ENCODE peak calls at places on chromosomes 16 and 17, in four cellular contexts. V, J, E and R are unnamed samples.

GRCh38 chr17:64741924-64742670 is 80.0 kb upstream of the SMURF2 start:
- DNase-seq in V (peak), J (no peak), E (peak), R (peak)

GRCh38 chr17:6495450-6496115 is 51.3 kb downstream of the PIMREG start:
- DNase-seq in V (no peak), J (no peak), E (no peak), R (no peak)

GRCh38 chr17:18043491-18043890 is 4.3 kb downstream of the GID4 start:
- DNase-seq in V (peak), J (no peak), E (peak), R (peak)

GRCh38 chr17:29165800-29166506 is 14.2 kb downstream of the MYO18A start:
- DNase-seq in V (no peak), J (no peak), E (no peak), R (no peak)

GRCh38 chr16:80347900-80348299 is 192.9 kb upstream of the DYNLRB2 start:
- DNase-seq in V (no peak), J (no peak), E (peak), R (peak)

GRCh38 chr17:79907855-79908254 is 68.6 kb upstream of the CBX4 start:
- DNase-seq in V (no peak), J (no peak), E (peak), R (no peak)

GRCh38 chr16:600781-601180 is 10.9 kb downstream of the RAB40C start:
- DNase-seq in V (peak), J (no peak), E (peak), R (no peak)

GRCh38 chr17:65548570-65548969 is 12.9 kb downstream of the AXIN2 start:
- DNase-seq in V (no peak), J (no peak), E (no peak), R (no peak)

GRCh38 chr17:36550491-36551417 is 6.0 kb downstream of the GGNBP2 start:
- DNase-seq in V (no peak), J (no peak), E (no peak), R (no peak)

GRCh38 chr16:75073551-75074414 is 42.8 kb downstream of the LDHD start:
- DNase-seq in V (no peak), J (no peak), E (no peak), R (no peak)

GRCh38 chr16:27547134-27547533 is 2.6 kb downstream of the GTF3C1 start:
- DNase-seq in V (peak), J (no peak), E (peak), R (peak)

GRCh38 chr17:43482103-43483012 is 1.4 kb upstream of the DHX8 start:
- DNase-seq in V (no peak), J (no peak), E (no peak), R (no peak)

GRCh38 chr16:71352466-71352865 is 6.1 kb upstream of the CALB2 start:
- DNase-seq in V (no peak), J (no peak), E (no peak), R (no peak)

GRCh38 chr17:82600731-82601446 is 47.4 kb downstream of the WDR45B start:
- DNase-seq in V (no peak), J (no peak), E (no peak), R (no peak)

GRCh38 chr17:4247361-4247980 is 16.3 kb downstream of the ANKFY1 start:
- DNase-seq in V (no peak), J (no peak), E (no peak), R (no peak)

GRCh38 chr16:82481455-82481854 is 145.3 kb upstream of the CDH13 start:
- DNase-seq in V (peak), J (no peak), E (no peak), R (no peak)

GRCh38 chr17:8192070-8192815 is 2.3 kb upstream of the BORCS6 start:
- DNase-seq in V (peak), J (peak), E (peak), R (peak)

GRCh38 chr17:77373298-77374169 is 232.8 kb downstream of the SEC14L1 start:
- DNase-seq in V (no peak), J (no peak), E (no peak), R (peak)

GRCh38 chr16:25978227-25978626 is 286.5 kb downstream of the HS3ST4 start:
- DNase-seq in V (no peak), J (no peak), E (no peak), R (no peak)

GRCh38 chr16:4911831-4912422 is 25.0 kb downstream of the PPL start:
- DNase-seq in V (peak), J (no peak), E (peak), R (peak)

GRCh38 chr16:61791465-61791864 is 244.8 kb downstream of the CDH8 start:
- DNase-seq in V (peak), J (no peak), E (no peak), R (no peak)

GRCh38 chr17:29589524-29590260 is at the start of gene GIT1:
- DNase-seq in V (peak), J (no peak), E (peak), R (peak)

GRCh38 chr16:12065866-12066545 is 89.5 kb downstream of the SNX29 start:
- DNase-seq in V (no peak), J (no peak), E (no peak), R (no peak)

GRCh38 chr17:14910916-14911315 is 354.2 kb downstream of the PMP22 start:
- DNase-seq in V (no peak), J (no peak), E (no peak), R (no peak)

GRCh38 chr16:7158481-7158880 is 174.2 kb upstream of the RBFOX1 start:
- DNase-seq in V (no peak), J (no peak), E (no peak), R (no peak)

GRCh38 chr17:32502013-32502412 is 15.2 kb downstream of the CDK5R1 start:
- DNase-seq in V (no peak), J (no peak), E (no peak), R (no peak)

GRCh38 chr17:35046740-35047283 is 16.7 kb downstream of the RFFL start:
- DNase-seq in V (peak), J (no peak), E (peak), R (peak)

GRCh38 chr16:89359296-89360147 is 130.8 kb downstream of the ANKRD11 start:
- DNase-seq in V (no peak), J (no peak), E (no peak), R (peak)

GRCh38 chr17:17089796-17090641 is 47.8 kb downstream of the MPRIP start:
- DNase-seq in V (no peak), J (no peak), E (no peak), R (no peak)

GRCh38 chr16:23947838-23948237 is 112.1 kb downstream of the PRKCB start:
- DNase-seq in V (no peak), J (no peak), E (no peak), R (no peak)

GRCh38 chr17:33983824-33984574 is 271.1 kb upstream of the CCL2 start:
- DNase-seq in V (no peak), J (no peak), E (no peak), R (no peak)

GRCh38 chr16:58499615-58500328 is at the start of gene NDRG4:
- DNase-seq in V (peak), J (no peak), E (peak), R (peak)

GRCh38 chr17:37701424-37702020 is 43.3 kb downstream of the HNF1B start:
- DNase-seq in V (peak), J (no peak), E (peak), R (peak)

GRCh38 chr16:68737730-68738590 is 868 bp downstream of the CDH1 start:
- DNase-seq in V (no peak), J (no peak), E (no peak), R (no peak)
- TF ChIP-seq CTCF in V (no peak), J (no peak), E (no peak), R (no peak)

GRCh38 chr17:48605409-48605864 is 651 bp upstream of the HOXB6 start:
- DNase-seq in V (no peak), J (no peak), E (no peak), R (no peak)
- H3K4me3 ChIP-seq in V (no peak), J (peak), E (no peak), R (no peak)

GRCh38 chr16:46853713-46854443 is 22.9 kb upstream of the C16orf87 start:
- DNase-seq in V (peak), J (no peak), E (peak), R (peak)
- TF ChIP-seq CTCF in V (peak), J (peak), E (peak), R (peak)

GRCh38 chr17:45948881-45949624 is 50.0 kb upstream of the STH start:
- DNase-seq in V (peak), J (peak), E (peak), R (peak)
- H3K4me3 ChIP-seq in V (no peak), J (peak), E (no peak), R (peak)

GRCh38 chr16:85443531-85443930 is 169.6 kb upstream of the GSE1 start:
- DNase-seq in V (no peak), J (no peak), E (no peak), R (no peak)

GRCh38 chr16:85445779-85446222 is 167.3 kb upstream of the GSE1 start:
- DNase-seq in V (no peak), J (no peak), E (peak), R (peak)

GRCh38 chr16:85446846-85447656 is 166.1 kb upstream of the GSE1 start:
- DNase-seq in V (no peak), J (no peak), E (no peak), R (no peak)

GRCh38 chr16:85443116-85443515 is 170.0 kb upstream of the GSE1 start:
- DNase-seq in V (no peak), J (no peak), E (no peak), R (no peak)

GRCh38 chr16:85444879-85445778 is 168.0 kb upstream of the GSE1 start:
- DNase-seq in V (no peak), J (no peak), E (no peak), R (no peak)
- TF ChIP-seq CTCF in V (no peak), J (no peak), E (no peak), R (no peak)

GRCh38 chr17:41464173-41464572 is 3.0 kb downstream of the KRT32 start:
- DNase-seq in V (no peak), J (no peak), E (no peak), R (no peak)

GRCh38 chr17:41463746-41464145 is 3.4 kb downstream of the KRT32 start:
- DNase-seq in V (no peak), J (no peak), E (no peak), R (no peak)

GRCh38 chr17:41467546-41467945 is 360 bp upstream of the KRT32 start:
- DNase-seq in V (no peak), J (no peak), E (no peak), R (peak)

GRCh38 chr17:41464682-41465081 is 2.5 kb downstream of the KRT32 start:
- DNase-seq in V (peak), J (no peak), E (peak), R (peak)

DNA sequence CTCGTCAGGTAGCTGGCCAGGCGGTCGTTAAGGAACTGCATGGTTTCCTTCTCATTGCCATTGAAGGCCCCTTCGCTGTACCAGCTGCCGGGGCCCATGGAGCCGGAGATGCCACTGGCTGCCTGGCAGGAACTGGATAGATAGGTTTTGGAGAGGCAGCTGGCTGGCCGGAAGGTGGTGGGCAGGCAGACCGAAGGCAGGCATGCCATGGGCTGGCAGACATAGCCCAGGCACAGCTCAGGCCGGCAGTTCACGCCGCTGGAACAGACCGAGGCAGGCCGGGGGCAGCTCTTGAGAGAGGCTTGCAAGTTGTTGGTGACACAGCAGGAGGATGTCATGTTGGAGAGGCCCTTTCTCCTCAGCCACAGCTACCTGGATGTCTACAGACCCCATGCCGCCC is at the start of gene KRT32:
- DNase-seq in V (no peak), J (no peak), E (no peak), R (no peak)
- H3K4me3 ChIP-seq in V (no peak), J (no peak), E (no peak), R (no peak)

DNA sequence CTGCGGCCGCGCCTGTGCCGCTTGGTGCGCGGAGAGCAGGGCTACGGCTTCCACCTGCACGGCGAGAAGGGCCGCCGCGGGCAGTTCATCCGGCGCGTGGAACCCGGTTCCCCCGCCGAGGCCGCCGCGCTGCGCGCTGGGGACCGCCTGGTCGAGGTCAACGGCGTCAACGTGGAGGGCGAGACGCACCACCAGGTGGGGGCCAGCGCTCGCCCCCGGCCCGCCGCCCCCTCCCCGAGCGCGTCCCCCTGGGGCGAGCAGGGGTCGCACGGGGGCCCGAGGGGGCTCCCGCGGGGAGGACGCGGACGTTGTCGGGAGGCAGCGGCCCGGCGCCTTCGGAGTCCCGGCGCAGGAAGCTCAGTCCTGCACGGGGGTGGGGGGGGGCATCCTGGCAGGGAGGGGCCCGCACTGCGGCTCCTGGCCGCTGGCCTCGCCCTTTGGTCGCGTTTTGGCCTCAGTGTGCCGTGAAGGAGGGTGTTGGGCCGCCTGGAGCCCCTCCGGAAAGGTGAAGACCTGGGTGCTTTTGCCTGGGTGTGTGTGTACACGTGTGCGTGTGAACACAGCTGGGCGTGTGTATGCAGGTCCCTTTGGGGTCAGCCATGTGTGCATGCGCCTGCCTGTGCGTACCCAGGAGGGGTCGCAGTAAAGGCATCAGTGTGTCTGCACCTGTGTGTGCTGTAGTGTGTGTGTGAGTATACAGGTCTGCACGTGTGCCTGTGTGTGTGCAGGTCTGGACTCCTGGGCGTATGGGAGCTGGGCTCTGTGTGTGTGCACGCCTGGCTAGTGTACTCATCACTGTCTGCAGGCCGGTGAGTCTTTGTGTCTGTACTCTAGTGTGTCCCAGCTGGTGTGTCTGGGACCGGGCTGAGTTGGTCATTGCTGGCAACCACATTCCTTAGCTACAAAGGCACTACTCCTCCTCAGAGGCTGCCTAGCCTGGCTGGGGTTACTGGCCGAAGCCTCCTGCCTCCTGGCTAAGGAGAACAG is 615 bp downstream of the NHERF2 start:
- DNase-seq in V (peak), J (no peak), E (no peak), R (peak)
- TF ChIP-seq CTCF in V (no peak), J (no peak), E (no peak), R (no peak)

GRCh38 chr16:66953462-66954096 is 7.5 kb upstream of the CES3 start:
- DNase-seq in V (no peak), J (no peak), E (no peak), R (no peak)
- H3K4me3 ChIP-seq in V (no peak), J (no peak), E (no peak), R (no peak)

GRCh38 chr17:60391419-60392041 is 403 bp downstream of the USP32 start:
- DNase-seq in V (no peak), J (peak), E (peak), R (no peak)

GRCh38 chr17:60393840-60394529 is 2.1 kb upstream of the USP32 start:
- DNase-seq in V (no peak), J (no peak), E (no peak), R (no peak)

GRCh38 chr17:60390881-60391418 is 983 bp downstream of the USP32 start:
- DNase-seq in V (peak), J (no peak), E (peak), R (peak)

GRCh38 chr17:60392845-60393702 is 1.1 kb upstream of the USP32 start:
- DNase-seq in V (peak), J (no peak), E (peak), R (peak)

GRCh38 chr17:60392042-60392844 is at the start of gene USP32:
- DNase-seq in V (peak), J (peak), E (peak), R (peak)
- TF ChIP-seq CTCF in V (no peak), J (peak), E (no peak), R (peak)